ENCODE peak calls at places on chromosomes 5 and 9, in seven cellular contexts. T, F, N, D, K, L and Y are unnamed samples.

GRCh38 chr5:109170629-109171350 is 239.0 kb downstream of the PJA2 start:
- DNase-seq in T (no peak), F (no peak), N (no peak), D (no peak), K (no peak), L (no peak), Y (no peak)

GRCh38 chr9:96062051-96062450 is 186.6 kb downstream of the ERCC6L2 start:
- DNase-seq in T (no peak), F (no peak), N (no peak), D (no peak), K (no peak), L (no peak), Y (no peak)

GRCh38 chr5:99621772-99622681 is 693.2 kb upstream of the CHD1 start:
- DNase-seq in T (no peak), F (no peak), N (no peak), D (no peak), K (no peak), L (no peak), Y (no peak)

GRCh38 chr5:2011481-2012411 is 129.0 kb upstream of the IRX4 start:
- DNase-seq in T (no peak), F (no peak), N (no peak), D (no peak), K (no peak), L (no peak), Y (no peak)

GRCh38 chr9:137606005-137606601 is 617 bp downstream of the ARRDC1 start:
- DNase-seq in T (no peak), F (no peak), N (no peak), D (no peak), K (no peak), L (no peak), Y (no peak)

GRCh38 chr5:31415009-31415923 is 116.6 kb downstream of the DROSHA start:
- DNase-seq in T (no peak), F (no peak), N (no peak), D (no peak), K (no peak), L (no peak), Y (no peak)

GRCh38 chr5:160271396-160271795 is 41.0 kb downstream of the CCNJL start:
- DNase-seq in T (no peak), F (no peak), N (no peak), D (no peak), K (no peak), L (no peak), Y (no peak)

GRCh38 chr9:13351768-13352386 is 72.4 kb upstream of the MPDZ start:
- DNase-seq in T (no peak), F (no peak), N (no peak), D (no peak), K (peak; percentile 52), L (no peak), Y (no peak)

GRCh38 chr5:125115180-125115495 is 368.7 kb upstream of the ZNF608 start:
- DNase-seq in T (no peak), F (no peak), N (no peak), D (no peak), K (no peak), L (no peak), Y (no peak)

GRCh38 chr5:137071941-137072340 is 427.2 kb downstream of the SPOCK1 start:
- DNase-seq in T (no peak), F (no peak), N (no peak), D (no peak), K (no peak), L (no peak), Y (no peak)

GRCh38 chr5:6592611-6593010 is 40.2 kb downstream of the NSUN2 start:
- DNase-seq in T (no peak), F (no peak), N (no peak), D (no peak), K (no peak), L (no peak), Y (no peak)

GRCh38 chr5:95848701-95849100 is 26.2 kb upstream of the GLRX start:
- DNase-seq in T (no peak), F (no peak), N (no peak), D (no peak), K (no peak), L (no peak), Y (no peak)

GRCh38 chr9:134360897-134361296 is 34.6 kb downstream of the RXRA start:
- DNase-seq in T (no peak), F (no peak), N (no peak), D (peak; percentile 89), K (no peak), L (no peak), Y (no peak)

GRCh38 chr5:164799391-164799790 is 1294.0 kb downstream of the MAT2B start:
- DNase-seq in T (no peak), F (no peak), N (no peak), D (no peak), K (no peak), L (no peak), Y (no peak)

GRCh38 chr9:131892890-131893289 is 153.0 kb upstream of the RAPGEF1 start:
- DNase-seq in T (no peak), F (no peak), N (no peak), D (peak; percentile 21), K (no peak), L (no peak), Y (no peak)

GRCh38 chr9:89372230-89372816 is 54.0 kb downstream of the SECISBP2 start:
- DNase-seq in T (no peak), F (no peak), N (no peak), D (no peak), K (no peak), L (peak; percentile 82), Y (no peak)

GRCh38 chr5:39202594-39203290 is 16.6 kb downstream of the FYB1 start:
- DNase-seq in T (no peak), F (no peak), N (no peak), D (no peak), K (no peak), L (no peak), Y (no peak)

GRCh38 chr9:123069010-123069481 is 35.6 kb downstream of the GPR21 start:
- DNase-seq in T (no peak), F (no peak), N (no peak), D (no peak), K (no peak), L (no peak), Y (no peak)

GRCh38 chr5:27969157-27969556 is 930.8 kb upstream of the CDH9 start:
- DNase-seq in T (no peak), F (no peak), N (no peak), D (no peak), K (no peak), L (no peak), Y (no peak)

GRCh38 chr9:93666279-93666784 is 89.9 kb downstream of the PHF2 start:
- DNase-seq in T (no peak), F (no peak), N (no peak), D (peak; percentile 45), K (no peak), L (no peak), Y (no peak)

GRCh38 chr9:108609227-108609894 is 246.4 kb downstream of the ACTL7B start:
- DNase-seq in T (no peak), F (no peak), N (no peak), D (no peak), K (no peak), L (no peak), Y (no peak)

GRCh38 chr9:107858260-107858659 is 368.7 kb upstream of the KLF4 start:
- DNase-seq in T (no peak), F (no peak), N (no peak), D (no peak), K (no peak), L (no peak), Y (no peak)

GRCh38 chr5:137054335-137054734 is 444.8 kb downstream of the SPOCK1 start:
- DNase-seq in T (no peak), F (no peak), N (no peak), D (no peak), K (no peak), L (no peak), Y (no peak)

GRCh38 chr9:82457281-82457680 is 468.7 kb downstream of the SPATA31D1 start:
- DNase-seq in T (no peak), F (no peak), N (no peak), D (no peak), K (no peak), L (no peak), Y (no peak)

GRCh38 chr5:4020386-4020785 is 424.8 kb downstream of the IRX1 start:
- DNase-seq in T (no peak), F (no peak), N (no peak), D (no peak), K (no peak), L (no peak), Y (no peak)

GRCh38 chr5:53360811-53361210 is 119.6 kb upstream of the FST start:
- DNase-seq in T (no peak), F (no peak), N (no peak), D (no peak), K (no peak), L (no peak), Y (no peak)

GRCh38 chr9:98248737-98249474 is 6.5 kb downstream of the TBC1D2 start:
- DNase-seq in T (no peak), F (no peak), N (no peak), D (peak; percentile 86), K (peak; percentile 42), L (no peak), Y (no peak)

GRCh38 chr9:121824651-121825480 is 173.4 kb downstream of the DAB2IP start:
- DNase-seq in T (no peak), F (no peak), N (no peak), D (no peak), K (no peak), L (no peak), Y (no peak)

GRCh38 chr5:163963881-163964280 is 458.5 kb downstream of the MAT2B start:
- DNase-seq in T (no peak), F (no peak), N (no peak), D (no peak), K (no peak), L (no peak), Y (no peak)

GRCh38 chr5:16413461-16413860 is 52.1 kb downstream of the ZNF622 start:
- DNase-seq in T (no peak), F (no peak), N (no peak), D (no peak), K (no peak), L (no peak), Y (no peak)

GRCh38 chr5:53642006-53642405 is 81.6 kb downstream of the NDUFS4 start:
- DNase-seq in T (no peak), F (no peak), N (no peak), D (no peak), K (no peak), L (no peak), Y (no peak)

GRCh38 chr5:52837068-52837467 is 49.4 kb downstream of the ITGA1 start:
- DNase-seq in T (no peak), F (no peak), N (no peak), D (peak; percentile 73), K (no peak), L (no peak), Y (no peak)

GRCh38 chr9:97357056-97357455 is 49.6 kb downstream of the CCDC180 start:
- DNase-seq in T (no peak), F (no peak), N (no peak), D (no peak), K (no peak), L (no peak), Y (no peak)

GRCh38 chr5:145776886-145777285 is 58.3 kb downstream of the PRELID2 start:
- DNase-seq in T (no peak), F (no peak), N (no peak), D (no peak), K (no peak), L (no peak), Y (no peak)

GRCh38 chr9:110659891-110660541 is 8.6 kb upstream of the MUSK start:
- DNase-seq in T (no peak), F (no peak), N (no peak), D (no peak), K (no peak), L (no peak), Y (no peak)

GRCh38 chr5:139836469-139837208 is 41.0 kb downstream of the PSD2 start:
- DNase-seq in T (no peak), F (no peak), N (no peak), D (peak; percentile 63), K (no peak), L (peak; percentile 33), Y (no peak)

GRCh38 chr5:61887271-61887670 is 418.7 kb upstream of the KIF2A start:
- DNase-seq in T (no peak), F (no peak), N (no peak), D (no peak), K (no peak), L (no peak), Y (no peak)